ENCODE peak calls at places on chromosomes 13 and 19, in eight cellular contexts. S is uterus, K is heart left ventricle, I is sigmoid colon, L is transverse colon, A is body of pancreas, F is stomach, Y is esophagus squamous epithelium. B is an unnamed sample.

GRCh38 chr13:25744176-25744575 is 307.6 kb downstream of the SHISA2 start:
- DNase-seq in Y (no peak), K (no peak), S (no peak), F (no peak), I (no peak), L (no peak), A (no peak), B (no peak)

GRCh38 chr13:28415994-28416411 is 78.9 kb downstream of the FLT1 start:
- DNase-seq in I (no peak), Y (no peak), L (no peak), A (no peak), F (no peak), S (no peak), K (no peak), B (no peak)

GRCh38 chr19:35355851-35356460 is 2.3 kb upstream of the FFAR3 start:
- DNase-seq in S (no peak), K (no peak), F (no peak), L (no peak), Y (no peak), A (no peak), I (peak; percentile 45), B (peak; percentile 60)

GRCh38 chr19:9130965-9131364 is 4.2 kb upstream of the OR7G3 start:
- DNase-seq in Y (no peak), S (no peak), F (no peak), L (no peak), K (no peak), I (no peak), A (no peak), B (no peak)

GRCh38 chr19:44024900-44025216 is 321 bp upstream of the ZNF222 start:
- DNase-seq in K (no peak), I (no peak), F (no peak), Y (no peak), S (no peak), A (no peak), L (no peak), B (no peak)

GRCh38 chr13:95603887-95604533 is 40.5 kb downstream of the DZIP1 start:
- DNase-seq in A (peak; percentile 86), Y (no peak), F (peak; percentile 46), S (no peak), I (no peak), L (peak; percentile 48), K (no peak), B (peak; percentile 76)

GRCh38 chr13:114153485-114154080 is 21.2 kb upstream of the RASA3 start:
- DNase-seq in I (no peak), L (no peak), S (no peak), F (no peak), Y (no peak), K (no peak), A (no peak), B (no peak)

GRCh38 chr19:40284501-40285352 is at the start of gene AKT2:
- DNase-seq in K (peak; percentile 72), A (no peak), F (no peak), Y (no peak), L (no peak), I (peak; percentile 85), S (no peak), B (peak; percentile 29)

GRCh38 chr13:112783135-112783945 is 93.5 kb downstream of the ATP11A start:
- DNase-seq in A (no peak), F (peak; percentile 23), L (no peak), K (no peak), I (no peak), Y (no peak), S (peak; percentile 63), B (no peak)

GRCh38 chr19:57648336-57649003 is 15.5 kb downstream of the ZNF211 start:
- DNase-seq in A (no peak), S (no peak), Y (no peak), I (no peak), K (no peak), F (no peak), L (no peak), B (peak; percentile 13)

GRCh38 chr19:32453736-32454135 is 48.2 kb downstream of the DPY19L3 start:
- DNase-seq in S (no peak), Y (no peak), K (no peak), I (no peak), A (no peak), F (no peak), L (no peak), B (no peak)

GRCh38 chr19:16073988-16074387 is 2.3 kb upstream of the TPM4 start:
- DNase-seq in S (no peak), A (no peak), F (no peak), I (peak; percentile 85), K (no peak), Y (no peak), L (no peak), B (no peak)

GRCh38 chr19:19213822-19214558 is 2.2 kb downstream of the NCAN start:
- DNase-seq in S (no peak), F (no peak), A (no peak), Y (no peak), K (no peak), L (no peak), I (no peak), B (no peak)

GRCh38 chr19:36574762-36575161 is 1.7 kb upstream of the ZNF529 start:
- DNase-seq in K (no peak), A (no peak), S (no peak), I (no peak), L (no peak), F (no peak), Y (no peak), B (no peak)
- H3K27ac ChIP-seq in K (no peak overlapping the region), A (no peak overlapping the region), S (no peak overlapping the region), I (no peak overlapping the region), L (no peak overlapping the region), F (no peak overlapping the region), Y (no peak overlapping the region), B (no peak overlapping the region)

GRCh38 chr13:40985596-40986327 is 33.4 kb downstream of the ELF1 start:
- DNase-seq in Y (no peak), A (no peak), S (no peak), L (no peak), I (no peak), F (no peak), K (no peak), B (no peak)
- H3K4me3 ChIP-seq in Y (no peak overlapping the region), A (no peak overlapping the region), S (no peak overlapping the region), L (no peak overlapping the region), I (no peak overlapping the region), F (no peak overlapping the region), K (peak overlapping the region; percentile 39), B (no peak overlapping the region)

GRCh38 chr19:47483800-47484690 is at the start of gene KPTN:
- DNase-seq in S (peak; percentile 85), I (peak; percentile 95), Y (peak; percentile 62), A (peak; percentile 90), F (peak; percentile 90), K (peak; percentile 88), L (peak; percentile 90), B (peak; percentile 84)
- TF ChIP-seq POLR2A in S (peak; percentile 21), I (no peak), Y (no peak), A (peak; percentile 78), F (no peak), K (peak; percentile 26), L (peak; percentile 62), B (peak; percentile 47)

GRCh38 chr13:42393573-42394360 is 121.8 kb downstream of the AKAP11 start:
- DNase-seq in F (no peak), I (no peak), S (no peak), L (no peak), Y (no peak), A (no peak), K (no peak), B (no peak)
- H3K27ac ChIP-seq in F (no peak overlapping the region), I (no peak overlapping the region), S (no peak overlapping the region), L (peak overlapping the region; percentile 34), Y (no peak overlapping the region), A (no peak overlapping the region), K (no peak overlapping the region), B (no peak overlapping the region)

DNA sequence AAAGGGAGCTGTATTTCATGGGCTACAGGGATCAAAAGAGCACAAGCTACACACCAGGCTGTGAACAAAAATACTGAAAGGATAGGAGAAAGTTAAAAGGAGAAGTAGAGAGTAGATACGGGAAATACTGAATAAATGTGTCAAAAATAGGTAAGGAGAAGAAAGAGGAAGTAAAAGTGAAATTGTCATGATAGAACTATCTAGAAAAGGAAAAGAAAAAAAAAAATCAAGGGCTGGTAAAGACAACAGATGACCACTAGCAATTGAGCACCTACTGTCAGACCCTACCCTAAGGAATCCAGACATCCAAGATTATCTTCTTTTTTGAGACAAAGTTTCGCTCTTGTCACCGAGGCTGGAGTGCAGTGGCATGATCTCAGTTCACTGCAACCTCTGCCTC is 4.8 kb downstream of the RUBCNL start:
- DNase-seq in A (no peak), F (no peak), L (no peak), S (no peak), K (no peak), Y (no peak), I (no peak), B (no peak)
- H3K4me3 ChIP-seq in A (no peak overlapping the region), F (no peak overlapping the region), L (no peak overlapping the region), S (no peak overlapping the region), K (no peak overlapping the region), Y (no peak overlapping the region), I (no peak overlapping the region), B (no peak overlapping the region)

DNA sequence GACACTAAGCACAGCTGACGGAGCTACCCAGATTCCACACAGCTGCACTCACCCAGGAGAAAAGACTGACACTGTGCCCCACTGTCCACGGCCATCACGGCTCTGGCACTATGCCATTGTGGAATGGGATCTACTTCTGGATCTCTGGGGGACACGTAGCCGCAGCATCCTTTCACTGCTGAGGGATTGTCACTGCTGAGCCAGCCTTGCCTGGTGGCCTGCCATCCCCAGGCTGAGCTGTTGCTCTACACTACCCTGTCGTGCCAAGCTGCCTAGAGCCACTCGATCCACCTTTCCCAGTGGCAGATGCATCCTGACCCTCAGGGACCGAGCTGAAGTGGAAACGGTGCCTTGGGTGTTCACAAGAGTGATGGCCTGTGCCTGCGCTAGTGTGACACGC is 5.0 kb upstream of the LILRB5 start:
- DNase-seq in F (peak; percentile 8), I (peak; percentile 35), S (no peak), K (no peak), Y (no peak), A (no peak), L (no peak), B (no peak)
- TF ChIP-seq POLR2A in F (no peak), I (no peak), S (no peak), K (no peak), Y (no peak), A (no peak), L (no peak), B (no peak)